ENCODE peak calls at places on chromosomes 6 and 20, in four cellular contexts. Z is hepatocyte, C is A549, S is IMR-90. R is an unnamed sample.

GRCh38 chr20:46523696-46524328 is 10.5 kb upstream of the ZNF334 start:
- DNase-seq in Z (peak), C (no peak), S (peak), R (peak)

GRCh38 chr6:35396991-35397390 is 54.6 kb downstream of the PPARD start:
- DNase-seq in Z (peak), C (no peak), S (peak), R (peak)

GRCh38 chr6:13573669-13574110 is 711 bp upstream of the SIRT5 start:
- DNase-seq in Z (peak), C (peak), S (peak), R (peak)

GRCh38 chr20:35297153-35297552 is 4.9 kb upstream of the FAM83C start:
- DNase-seq in Z (peak), C (peak), S (no peak), R (peak)

GRCh38 chr6:141421378-141421777 is 711.3 kb upstream of the GJE1 start:
- DNase-seq in Z (no peak), C (peak), S (peak), R (peak)

GRCh38 chr6:40444811-40445210 is 142.4 kb downstream of the LRFN2 start:
- DNase-seq in Z (peak), C (no peak), S (no peak), R (no peak)

GRCh38 chr20:33393609-33394008 is 7.7 kb downstream of the CDK5RAP1 start:
- DNase-seq in Z (no peak), C (no peak), S (peak), R (no peak)

GRCh38 chr20:1868856-1869255 is 26.4 kb upstream of the SIRPA start:
- DNase-seq in Z (no peak), C (no peak), S (peak), R (no peak)

GRCh38 chr6:165833355-165833754 is 170.3 kb upstream of the PDE10A start:
- DNase-seq in Z (no peak), C (no peak), S (no peak), R (no peak)

GRCh38 chr20:40173877-40174276 is 515.2 kb downstream of the MAFB start:
- DNase-seq in Z (no peak), C (no peak), S (no peak), R (no peak)

GRCh38 chr6:90087103-90087833 is 193.0 kb downstream of the GJA10 start:
- DNase-seq in Z (peak), C (no peak), S (peak), R (peak)

GRCh38 chr6:22466665-22467064 is 102.7 kb upstream of the HDGFL1 start:
- DNase-seq in Z (no peak), C (no peak), S (no peak), R (no peak)

GRCh38 chr20:40017765-40018164 is 671.3 kb downstream of the MAFB start:
- DNase-seq in Z (no peak), C (no peak), S (no peak), R (no peak)

GRCh38 chr20:8019178-8019997 is at the start of gene TMX4:
- DNase-seq in Z (peak), C (peak), S (peak), R (peak)

GRCh38 chr20:54140927-54141566 is 32.7 kb downstream of the CYP24A1 start:
- DNase-seq in Z (no peak), C (peak), S (peak), R (peak)

GRCh38 chr6:151082079-151082478 is 157.7 kb upstream of the AKAP12 start:
- DNase-seq in Z (no peak), C (peak), S (no peak), R (peak)

GRCh38 chr6:33677153-33677660 is 34.3 kb downstream of the UQCC2 start:
- DNase-seq in Z (no peak), C (no peak), S (peak), R (peak)

GRCh38 chr6:143507358-143508145 is 4.0 kb downstream of the FUCA2 start:
- DNase-seq in Z (no peak), C (no peak), S (peak), R (no peak)

GRCh38 chr20:50276119-50277063 is 85.8 kb downstream of the CEBPB start:
- DNase-seq in Z (no peak), C (no peak), S (no peak), R (no peak)

GRCh38 chr6:21022343-21023107 is 488.3 kb downstream of the CDKAL1 start:
- DNase-seq in Z (peak), C (no peak), S (peak), R (peak)

GRCh38 chr6:107386340-107386739 is 73.0 kb downstream of the PDSS2 start:
- DNase-seq in Z (no peak), C (no peak), S (no peak), R (peak)

GRCh38 chr6:90098025-90098474 is 198.6 kb downstream of the BACH2 start:
- DNase-seq in Z (peak), C (no peak), S (peak), R (peak)

GRCh38 chr6:151716446-151717047 is 90.9 kb upstream of the ESR1 start:
- DNase-seq in Z (peak), C (peak), S (no peak), R (peak)

GRCh38 chr20:695165-695866 is 19.7 kb upstream of the SCRT2 start:
- DNase-seq in Z (no peak), C (no peak), S (no peak), R (no peak)

GRCh38 chr6:3431994-3432393 is 24.9 kb downstream of the SLC22A23 start:
- DNase-seq in Z (no peak), C (no peak), S (no peak), R (no peak)

GRCh38 chr6:135990437-135990836 is 138.9 kb downstream of the PDE7B start:
- DNase-seq in Z (no peak), C (no peak), S (no peak), R (no peak)

DNA sequence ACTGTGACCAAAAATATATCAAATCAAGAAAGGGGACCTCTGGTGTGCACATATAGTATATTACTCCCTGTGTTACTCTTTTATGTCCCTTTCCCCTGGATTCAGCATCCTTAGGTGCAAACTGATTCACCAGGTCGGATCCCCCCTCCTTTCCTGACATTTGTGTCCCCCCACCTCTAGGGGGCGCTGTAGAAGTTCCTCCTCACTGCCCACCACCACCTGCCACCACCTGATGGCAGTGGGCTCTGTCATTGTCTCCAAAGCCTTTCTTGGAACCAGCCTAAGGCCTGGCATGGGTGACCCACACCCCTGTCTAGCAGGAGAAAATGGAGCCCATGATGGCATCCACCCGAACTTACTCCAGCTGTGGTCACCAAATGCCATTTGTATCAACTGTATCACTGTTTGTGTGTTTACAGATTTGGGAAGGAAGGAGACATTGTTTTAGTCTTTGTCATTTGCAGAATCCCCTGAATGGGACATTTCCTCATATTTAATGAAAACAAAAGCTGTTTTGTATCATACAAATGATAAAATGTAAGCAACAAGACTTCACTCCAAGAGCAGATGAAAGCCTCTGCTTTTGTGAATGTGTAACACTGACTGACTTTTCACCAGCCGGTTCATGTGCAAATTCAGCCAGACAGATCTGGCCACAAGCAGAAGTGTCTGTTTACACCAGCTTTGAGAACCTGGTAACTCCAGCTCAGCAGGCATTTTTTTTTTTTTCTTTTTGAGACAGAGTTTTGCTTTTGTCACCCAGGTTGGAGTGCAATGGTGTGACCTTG is 66.2 kb downstream of the ARMC2 start:
- DNase-seq in Z (no peak), C (peak), S (peak), R (peak)
- TF ChIP-seq CTCF in Z (peak), C (peak), S (peak), R (peak)

GRCh38 chr6:148491638-148492210 is 149.1 kb downstream of the SASH1 start:
- DNase-seq in Z (no peak), C (no peak), S (peak), R (no peak)
- H3K27ac ChIP-seq in Z (no peak), C (no peak), S (no peak), R (no peak)

DNA sequence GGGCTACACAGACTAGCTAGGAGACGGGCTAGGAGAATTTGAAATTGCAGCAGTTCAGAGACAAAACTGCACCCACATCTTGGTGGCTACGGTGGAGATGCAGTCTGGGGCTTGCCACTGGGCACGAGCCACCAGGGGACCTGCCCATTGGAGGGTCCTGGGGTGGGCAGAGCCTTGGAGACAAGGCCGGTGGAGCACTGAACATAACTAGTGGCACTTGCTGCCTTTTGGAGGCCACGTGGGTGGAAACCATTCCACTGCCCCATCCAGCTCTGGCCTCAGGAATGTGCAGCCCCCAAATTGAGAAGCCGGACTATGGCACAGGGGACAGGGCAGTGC is 113.4 kb downstream of the NFATC2 start:
- DNase-seq in Z (no peak), C (no peak), S (no peak), R (no peak)
- H3K4me2 ChIP-seq in Z (peak), C (no peak), S (no peak), R (no peak)

GRCh38 chr6:26122793-26123674 is 35.8 kb downstream of the HFE start:
- DNase-seq in Z (peak), C (peak), S (peak), R (peak)

GRCh38 chr6:26125015-26125690 is 37.9 kb downstream of the HFE start:
- DNase-seq in Z (no peak), C (peak), S (no peak), R (peak)

GRCh38 chr6:26122402-26122792 is 35.2 kb downstream of the HFE start:
- DNase-seq in Z (peak), C (peak), S (no peak), R (peak)

GRCh38 chr6:26124550-26125014 is 37.4 kb downstream of the HFE start:
- DNase-seq in Z (no peak), C (no peak), S (no peak), R (no peak)

DNA sequence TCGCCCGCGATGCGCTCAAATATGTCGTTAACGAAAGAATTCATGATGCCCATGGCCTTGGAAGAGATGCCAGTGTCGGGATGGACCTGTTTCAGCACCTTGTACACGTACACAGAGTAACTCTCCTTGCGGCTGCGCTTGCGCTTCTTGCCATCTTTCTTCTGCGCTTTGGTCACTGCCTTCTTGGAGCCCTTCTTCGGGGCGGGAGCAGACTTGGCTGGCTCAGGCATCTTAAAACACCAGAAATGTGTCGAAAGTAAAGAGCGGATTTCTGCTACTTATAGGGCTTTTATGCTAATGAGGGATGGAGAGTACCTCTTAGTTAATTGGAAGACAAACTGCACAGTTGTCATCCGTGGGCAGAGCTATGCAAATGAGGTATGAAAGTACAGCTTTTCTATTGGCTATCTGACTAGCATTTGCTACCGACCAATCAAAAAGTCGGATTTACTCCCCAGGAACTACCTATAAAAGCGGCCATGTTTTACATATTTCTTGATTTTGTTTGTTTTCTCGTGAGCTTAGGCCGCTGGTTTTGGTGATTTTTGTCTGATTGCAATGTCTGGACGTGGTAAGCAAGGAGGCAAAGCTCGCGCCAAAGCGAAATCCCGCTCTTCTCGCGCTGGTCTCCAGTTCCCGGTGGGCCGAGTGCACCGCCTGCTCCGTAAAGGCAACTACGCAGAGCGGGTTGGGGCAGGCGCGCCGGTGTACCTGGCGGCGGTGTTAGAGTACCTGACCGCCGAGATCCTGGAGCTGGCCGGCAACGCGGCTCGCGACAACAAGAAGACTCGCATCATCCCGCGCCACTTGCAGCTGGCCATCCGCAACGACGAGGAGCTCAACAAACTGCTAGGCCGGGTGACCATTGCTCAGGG is 36.7 kb downstream of the HFE start:
- DNase-seq in Z (peak), C (peak), S (peak), R (peak)
- TF ChIP-seq CTCF in Z (no peak), C (no peak), S (no peak), R (no peak)

GRCh38 chr6:66029391-66029790 is 322.4 kb upstream of the EYS start:
- DNase-seq in Z (no peak), C (no peak), S (no peak), R (no peak)
- H3K27ac ChIP-seq in Z (no peak), C (no peak), S (no peak), R (no peak)

GRCh38 chr20:5657190-5657872 is 92.9 kb upstream of the SHLD1 start:
- DNase-seq in Z (peak), C (peak), S (peak), R (peak)

GRCh38 chr20:5650191-5650691 is 100.0 kb upstream of the SHLD1 start:
- DNase-seq in Z (no peak), C (no peak), S (no peak), R (no peak)

GRCh38 chr20:5654557-5654956 is 95.6 kb upstream of the SHLD1 start:
- DNase-seq in Z (peak), C (peak), S (peak), R (peak)

GRCh38 chr20:5656136-5656535 is 94.1 kb upstream of the SHLD1 start:
- DNase-seq in Z (no peak), C (no peak), S (no peak), R (no peak)

DNA sequence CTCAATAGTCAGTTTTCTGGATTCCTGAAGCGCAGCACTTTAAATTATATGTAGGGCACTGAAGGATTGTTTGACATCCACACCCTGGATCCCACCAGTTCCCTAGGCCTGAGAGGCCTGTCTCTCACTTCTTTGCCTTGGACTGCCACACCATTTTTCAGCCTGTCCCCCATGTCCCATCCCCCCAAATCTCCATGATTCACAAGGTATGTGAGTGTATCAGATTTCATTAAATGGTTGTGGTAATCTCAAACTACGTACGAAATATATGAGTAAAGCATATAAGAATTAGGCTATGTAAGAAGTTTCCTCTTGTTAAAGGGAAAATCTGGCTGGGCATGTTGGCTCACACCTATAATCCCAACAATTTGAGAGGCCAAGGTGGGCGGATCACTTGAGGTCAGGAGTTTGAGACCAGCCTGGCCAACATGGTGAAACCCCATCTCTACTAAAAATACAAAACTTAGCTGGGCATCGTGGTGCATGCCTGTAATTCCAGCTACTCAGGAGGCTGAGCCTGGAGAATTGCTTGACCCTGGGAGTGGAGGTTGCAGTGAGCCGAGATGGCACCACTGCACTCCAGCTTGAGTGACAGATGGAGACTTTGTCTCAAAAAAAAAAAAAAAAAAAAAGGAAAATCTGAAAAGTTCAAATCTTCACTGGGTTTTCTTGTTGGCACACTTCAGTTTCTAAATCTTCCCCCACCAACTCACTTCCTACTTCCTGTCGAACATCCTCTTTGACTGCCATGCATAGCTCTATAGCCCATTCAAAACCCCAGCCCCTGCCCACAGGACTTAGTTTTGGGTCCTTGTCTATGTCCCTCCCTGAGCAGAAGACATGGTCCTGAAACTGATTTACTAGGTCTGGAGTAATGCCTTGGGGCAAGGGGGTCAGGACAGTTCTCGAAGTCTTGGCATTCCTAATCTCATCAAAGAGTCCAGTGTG is 97.3 kb upstream of the SHLD1 start:
- DNase-seq in Z (no peak), C (peak), S (peak), R (peak)
- H3K4me2 ChIP-seq in Z (no peak), C (peak), S (no peak), R (peak)

DNA sequence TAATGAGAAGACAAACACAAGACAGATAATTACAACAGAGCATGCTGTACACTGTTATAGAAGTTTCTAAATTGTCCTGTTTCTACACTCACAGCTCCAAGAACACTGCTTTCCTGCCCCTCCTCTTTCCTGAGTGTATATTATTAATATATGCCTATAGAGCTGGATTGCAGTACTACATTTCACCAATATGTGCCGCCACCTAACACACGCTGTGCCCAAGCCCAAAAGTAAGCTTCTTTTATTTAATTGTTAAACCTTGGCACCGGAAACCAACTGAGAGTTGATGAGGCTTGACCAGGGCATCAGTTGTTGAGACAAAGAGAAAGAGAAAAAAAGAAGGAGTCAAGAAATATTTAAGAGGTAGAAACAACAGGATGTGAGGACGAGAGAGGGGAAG is 16.0 kb upstream of the PTPRT start:
- DNase-seq in Z (no peak), C (no peak), S (no peak), R (no peak)
- TF ChIP-seq CTCF in Z (no peak), C (no peak), S (no peak), R (no peak)

DNA sequence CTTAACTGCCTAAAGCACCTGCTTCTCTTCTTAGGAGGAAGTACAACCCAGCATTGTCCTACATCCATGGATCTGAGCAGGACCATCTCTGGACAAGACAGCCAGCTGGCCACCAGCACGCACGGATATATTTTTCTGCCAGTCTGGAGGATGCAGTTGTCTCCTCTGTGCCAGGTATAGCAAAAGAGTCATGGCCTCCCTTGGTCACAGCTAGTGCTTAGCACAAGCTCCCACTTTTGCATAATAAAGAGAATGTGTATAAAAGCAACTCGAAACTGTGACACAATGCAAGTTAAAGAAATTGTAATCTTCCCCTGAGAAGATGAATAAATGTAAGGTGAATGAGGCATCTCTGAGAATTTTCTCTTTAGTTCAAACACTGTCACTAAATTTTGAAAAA is 267.8 kb upstream of the MANEA start:
- DNase-seq in Z (no peak), C (no peak), S (no peak), R (no peak)
- H3K27ac ChIP-seq in Z (no peak), C (no peak), S (no peak), R (no peak)

GRCh38 chr20:24672181-24672880 is 202.9 kb downstream of the SYNDIG1 start:
- DNase-seq in Z (no peak), C (no peak), S (no peak), R (peak)
- H3K4me2 ChIP-seq in Z (no peak), C (peak), S (peak), R (peak)

GRCh38 chr20:62186887-62187866 is 4.3 kb downstream of the MTG2 start:
- DNase-seq in Z (no peak), C (no peak), S (peak), R (peak)
- TF ChIP-seq CTCF in Z (no peak), C (no peak), S (no peak), R (no peak)

R was measured in PC-3.